ENCODE peak calls at places on chromosomes 2 and 18, in four cellular contexts. U, F, Y and T are unnamed samples.
A peak's percentile ranks its signal among the peaks of the same experiment; 100 is the strongest.

GRCh38 chr2:169082995-169083394 is 13.6 kb downstream of the DHRS9 start:
- DNase-seq in U (no peak), Y (no peak), F (no peak), T (no peak)

GRCh38 chr2:96730212-96730611 is 9.7 kb downstream of the LMAN2L start:
- DNase-seq in U (no peak), Y (no peak), F (no peak), T (no peak)

GRCh38 chr2:176613358-176614032 is 344.3 kb downstream of the MTX2 start:
- DNase-seq in U (peak; percentile 28), F (no peak), Y (no peak), T (no peak)

GRCh38 chr2:479505-480161 is 191.7 kb upstream of the ALKAL2 start:
- DNase-seq in F (no peak), Y (no peak), U (no peak), T (no peak)

GRCh38 chr2:239025081-239025801 is 177.4 kb downstream of the TWIST2 start:
- DNase-seq in U (no peak), F (peak; percentile 70), Y (no peak), T (no peak)

GRCh38 chr2:116142828-116143227 is 1671.7 kb upstream of the DDX18 start:
- DNase-seq in U (no peak), F (no peak), Y (no peak), T (no peak)

GRCh38 chr2:238169021-238169707 is 10.4 kb downstream of the ERFE start:
- DNase-seq in F (no peak), Y (no peak), U (peak; percentile 45), T (no peak)

GRCh38 chr2:179335732-179336131 is 71.1 kb upstream of the SESTD1 start:
- DNase-seq in U (no peak), F (no peak), Y (no peak), T (no peak)

GRCh38 chr2:141554810-141555209 is 576.0 kb downstream of the LRP1B start:
- DNase-seq in Y (no peak), F (no peak), U (no peak), T (no peak)

GRCh38 chr18:37299471-37300304 is 265.9 kb downstream of the CELF4 start:
- DNase-seq in U (peak; percentile 93), F (peak; percentile 47), Y (peak; percentile 85), T (peak; percentile 92)

GRCh38 chr2:28662468-28663095 is 89.0 kb upstream of the PPP1CB start:
- DNase-seq in U (peak; percentile 74), Y (no peak), F (no peak), T (no peak)

GRCh38 chr2:80475970-80476369 is 171.4 kb upstream of the LRRTM1 start:
- DNase-seq in Y (no peak), U (no peak), F (no peak), T (no peak)

GRCh38 chr2:233418761-233419625 is 64.7 kb downstream of the DGKD start:
- DNase-seq in F (no peak), Y (no peak), U (no peak), T (no peak)

GRCh38 chr2:161839931-161840330 is 215.7 kb downstream of the SLC4A10 start:
- DNase-seq in Y (no peak), F (no peak), U (no peak), T (no peak)

GRCh38 chr2:86520153-86520552 is 43.1 kb downstream of the CHMP3 start:
- DNase-seq in U (no peak), Y (no peak), F (no peak), T (no peak)

GRCh38 chr2:232239956-232240681 is 138.4 kb upstream of the ALPP start:
- DNase-seq in U (no peak), F (no peak), Y (no peak), T (peak; percentile 37)

GRCh38 chr18:43882358-43882757 is 605.1 kb upstream of the SYT4 start:
- DNase-seq in F (no peak), U (no peak), Y (no peak), T (no peak)

GRCh38 chr2:145811467-145812162 is 1291.7 kb upstream of the ZEB2 start:
- DNase-seq in F (no peak), Y (no peak), U (no peak), T (no peak)

GRCh38 chr18:48828713-48829442 is 121.9 kb downstream of the SMAD7 start:
- DNase-seq in F (no peak), U (peak; percentile 36), Y (peak; percentile 25), T (peak; percentile 72)

GRCh38 chr2:129061079-129061785 is 742.6 kb upstream of the HS6ST1 start:
- DNase-seq in U (no peak), Y (no peak), F (no peak), T (no peak)

GRCh38 chr18:9067823-9068222 is 34.7 kb upstream of the NDUFV2 start:
- DNase-seq in U (no peak), F (no peak), Y (no peak), T (no peak)

GRCh38 chr2:211157856-211158463 is 601.6 kb downstream of the CPS1 start:
- DNase-seq in U (peak; percentile 15), Y (peak; percentile 75), F (peak; percentile 4), T (no peak)

GRCh38 chr2:166074011-166074410 is 53.8 kb downstream of the SCN1A start:
- DNase-seq in U (no peak), Y (no peak), F (no peak), T (no peak)

GRCh38 chr18:48979944-48980890 is 29.5 kb upstream of the SMAD7 start:
- DNase-seq in U (no peak), Y (no peak), F (peak; percentile 55), T (no peak)

GRCh38 chr2:201319511-201319910 is 37.6 kb downstream of the FLACC1 start:
- DNase-seq in Y (no peak), F (no peak), U (no peak), T (no peak)

GRCh38 chr2:81266106-81266505 is 961.6 kb upstream of the LRRTM1 start:
- DNase-seq in U (no peak), Y (no peak), F (no peak), T (no peak)

GRCh38 chr2:225867071-225867470 is 467.6 kb downstream of the NYAP2 start:
- DNase-seq in U (no peak), Y (no peak), F (no peak), T (no peak)

GRCh38 chr2:76870581-76870980 is 651.6 kb downstream of the LRRTM4 start:
- DNase-seq in Y (no peak), U (no peak), F (no peak), T (no peak)

GRCh38 chr2:147715807-147716206 is 129.0 kb upstream of the ACVR2A start:
- DNase-seq in U (no peak), Y (no peak), F (no peak), T (no peak)

GRCh38 chr18:741931-742512 is 29.6 kb upstream of the ENOSF1 start:
- DNase-seq in U (no peak), Y (no peak), F (peak; percentile 10), T (no peak)

GRCh38 chr2:18117592-18117991 is 239.1 kb downstream of the KCNS3 start:
- DNase-seq in F (peak; percentile 15), U (no peak), Y (no peak), T (no peak)

GRCh38 chr2:44168684-44169154 is at the start of gene PPM1B:
- DNase-seq in F (no peak), Y (peak; percentile 99), U (peak; percentile 99), T (no peak)

GRCh38 chr2:128593518-128594272 is 275.0 kb upstream of the HS6ST1 start:
- DNase-seq in Y (no peak), U (no peak), F (no peak), T (no peak)

GRCh38 chr2:104856973-104857261 is 3.0 kb downstream of the POU3F3 start:
- DNase-seq in U (no peak), F (no peak), Y (no peak), T (no peak)

GRCh38 chr18:70205421-70206397 is at the start of gene RTTN:
- DNase-seq in Y (peak; percentile 86), F (peak; percentile 65), U (peak; percentile 93), T (no peak)
- TF ChIP-seq POLR2A in Y (no peak), F (no peak), U (no peak), T (no peak)

GRCh38 chr2:71070294-71071025 is 2.0 kb downstream of the NAGK start:
- DNase-seq in Y (no peak), F (no peak), U (no peak), T (no peak)

GRCh38 chr2:71067567-71068217 is 756 bp upstream of the NAGK start:
- DNase-seq in F (no peak), Y (no peak), U (no peak), T (peak; percentile 93)

GRCh38 chr2:71066856-71067255 is 1.6 kb upstream of the NAGK start:
- DNase-seq in U (no peak), F (no peak), Y (no peak), T (no peak)

GRCh38 chr2:71069376-71069775 is 928 bp downstream of the NAGK start:
- DNase-seq in F (no peak), Y (no peak), U (no peak), T (no peak)

DNA sequence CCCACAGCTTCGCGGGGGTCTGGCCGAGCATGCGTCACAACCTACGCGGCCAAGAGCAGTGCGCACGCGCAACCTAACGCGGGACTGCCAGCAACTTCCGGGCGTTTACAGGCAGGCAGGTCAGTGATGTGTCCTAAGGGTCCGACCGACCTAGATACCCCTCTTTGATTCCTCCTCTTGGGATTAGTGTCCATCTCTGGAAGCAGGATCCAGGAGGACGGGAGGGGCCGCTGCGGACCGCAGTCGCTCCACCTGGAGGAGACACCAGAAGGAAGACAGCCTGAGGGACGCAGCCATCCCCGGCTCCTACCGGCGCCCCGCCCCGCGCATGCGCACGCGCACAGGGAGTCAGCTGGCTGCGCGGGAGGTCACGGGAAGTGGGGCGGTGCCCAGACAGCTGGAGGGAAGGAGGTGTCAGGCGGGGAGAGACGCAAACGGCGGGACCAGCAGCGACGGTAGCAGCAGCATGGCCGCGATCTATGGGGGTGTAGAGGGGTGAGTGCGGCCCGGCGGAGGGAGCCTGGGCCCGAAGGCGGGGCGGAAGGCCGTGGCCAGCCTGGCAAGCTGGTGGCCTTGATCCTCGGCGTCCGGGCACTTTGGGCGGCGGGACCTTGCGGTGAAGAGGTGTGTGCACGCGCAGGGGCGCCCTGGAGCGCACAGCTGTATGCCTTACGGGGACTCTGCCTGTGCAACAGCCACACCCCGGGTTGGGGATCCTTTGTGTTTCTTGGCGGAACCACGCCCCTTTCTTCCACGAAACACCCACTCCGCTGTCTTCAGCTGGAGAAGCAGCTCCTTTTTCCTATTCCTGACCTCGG is at the start of gene NAGK:
- DNase-seq in Y (peak; percentile 95), U (peak; percentile 96), F (peak; percentile 96), T (peak; percentile 98)
- TF ChIP-seq POLR2A in Y (peak; percentile 100), U (peak; percentile 99), F (peak; percentile 95), T (peak; percentile 100)

DNA sequence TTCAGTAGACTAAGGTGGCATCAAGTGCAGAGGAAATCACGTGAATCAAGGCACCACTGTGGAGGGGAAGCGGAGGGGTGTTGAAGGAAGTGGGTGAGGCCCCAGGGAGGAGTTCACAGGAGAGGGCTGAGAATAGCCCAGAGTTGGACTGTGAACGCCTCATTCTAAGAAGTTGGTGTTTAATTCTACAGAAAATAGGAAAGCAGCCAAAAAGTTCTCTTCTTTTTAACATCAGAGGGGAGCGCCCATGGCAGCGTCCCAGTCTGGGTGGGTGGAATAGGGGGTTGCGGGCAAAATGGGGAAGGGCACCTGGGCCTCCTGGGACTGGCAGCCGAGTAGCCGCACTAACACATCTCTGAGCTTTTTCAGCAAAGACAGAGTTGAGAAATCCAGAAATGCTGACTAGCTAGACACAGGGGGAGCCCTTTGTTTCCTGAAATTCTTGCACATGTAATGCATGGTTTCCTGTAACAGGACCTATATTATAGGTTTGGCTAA is 96.9 kb downstream of the NEB start:
- DNase-seq in Y (no peak), F (no peak), U (no peak), T (no peak)
- TF ChIP-seq POLR2A in Y (no peak), F (no peak), U (no peak), T (no peak)

GRCh38 chr2:16466133-16466820 is 199.4 kb downstream of the CYRIA start:
- DNase-seq in U (no peak), Y (no peak), F (no peak), T (no peak)
- TF ChIP-seq POLR2A in U (no peak), Y (no peak), F (no peak), T (no peak)